ENCODE peak calls at places on chromosomes 5 and 9, in five cellular contexts. C is left lung, I is kidney, J is dorsolateral prefrontal cortex, Q is PC-3. E is an unnamed sample.

GRCh38 chr5:76781775-76782174 is 37.1 kb upstream of the F2RL1 start:
- DNase-seq in C (no peak), I (no peak), J (no peak), Q (no peak), E (no peak)

GRCh38 chr5:171420429-171421231 is 1.2 kb downstream of the FGF18 start:
- DNase-seq in C (no peak), I (peak; percentile 85), J (peak; percentile 79), Q (peak; percentile 56), E (peak; percentile 38)

GRCh38 chr9:27184556-27185351 is 75.7 kb downstream of the TEK start:
- DNase-seq in C (no peak), I (no peak), J (no peak), Q (no peak), E (no peak)

GRCh38 chr5:120466337-120467006 is 2.4 kb downstream of the PRR16 start:
- DNase-seq in C (no peak), I (no peak), J (no peak), Q (no peak), E (no peak)

GRCh38 chr5:172377856-172378255 is 76.5 kb downstream of the SH3PXD2B start:
- DNase-seq in C (no peak), I (no peak), J (no peak), Q (no peak), E (no peak)

GRCh38 chr5:172904643-172905345 is 54.4 kb upstream of the RPL26L1 start:
- DNase-seq in C (peak; percentile 82), I (peak; percentile 94), J (no peak), Q (peak; percentile 97), E (peak; percentile 92)

GRCh38 chr5:96615223-96615622 is 47.0 kb upstream of the CAST start:
- DNase-seq in C (no peak), I (no peak), J (no peak), Q (no peak), E (no peak)

GRCh38 chr9:72362118-72362531 is 2.9 kb downstream of the ZFAND5 start:
- DNase-seq in C (no peak), I (no peak), J (no peak), Q (peak; percentile 30), E (no peak)

GRCh38 chr5:88144219-88145040 is 124.2 kb downstream of the TMEM161B start:
- DNase-seq in C (no peak), I (peak; percentile 55), J (no peak), Q (no peak), E (no peak)

GRCh38 chr9:128568470-128569083 is 16.2 kb downstream of the SPTAN1 start:
- DNase-seq in C (no peak), I (no peak), J (no peak), Q (no peak), E (no peak)

GRCh38 chr5:10540036-10540544 is 23.8 kb upstream of the ANKRD33B start:
- DNase-seq in C (no peak), I (peak; percentile 28), J (no peak), Q (no peak), E (no peak)

GRCh38 chr9:16312116-16312515 is 558.4 kb downstream of the BNC2 start:
- DNase-seq in C (no peak), I (no peak), J (no peak), Q (no peak), E (no peak)

GRCh38 chr9:114212841-114213240 is 57.5 kb downstream of the COL27A1 start:
- DNase-seq in C (peak; percentile 60), I (no peak), J (no peak), Q (no peak), E (no peak)

GRCh38 chr5:35230043-35230611 is at the start of gene PRLR:
- DNase-seq in C (peak; percentile 79), I (peak; percentile 80), J (peak; percentile 42), Q (peak; percentile 21), E (peak; percentile 26)

GRCh38 chr5:143083006-143083405 is 312.8 kb downstream of the ARHGAP26 start:
- DNase-seq in C (no peak), I (no peak), J (no peak), Q (peak; percentile 52), E (no peak)

GRCh38 chr5:176540956-176541337 is 3.7 kb upstream of the RNF44 start:
- DNase-seq in C (no peak), I (no peak), J (no peak), Q (no peak), E (no peak)

GRCh38 chr5:102296229-102296817 is at the start of gene SLCO4C1:
- DNase-seq in C (peak; percentile 98), I (peak; percentile 95), J (peak; percentile 75), Q (no peak), E (peak; percentile 98)

GRCh38 chr5:162436055-162436454 is 368.5 kb downstream of the GABRG2 start:
- DNase-seq in C (no peak), I (no peak), J (no peak), Q (no peak), E (no peak)

GRCh38 chr9:101705135-101705661 is 33.2 kb downstream of the GRIN3A start:
- DNase-seq in C (peak; percentile 47), I (peak; percentile 53), J (peak; percentile 17), Q (peak; percentile 30), E (peak; percentile 43)

GRCh38 chr5:107633171-107633901 is 37.4 kb downstream of the EFNA5 start:
- DNase-seq in C (no peak), I (no peak), J (no peak), Q (no peak), E (no peak)

GRCh38 chr5:173795601-173796000 is 92.5 kb upstream of the CPEB4 start:
- DNase-seq in C (no peak), I (no peak), J (no peak), Q (peak; percentile 33), E (peak; percentile 60)

GRCh38 chr5:61363715-61364114 is 31.7 kb downstream of the ZSWIM6 start:
- DNase-seq in C (no peak), I (no peak), J (no peak), Q (no peak), E (no peak)

GRCh38 chr5:61357745-61358144 is 25.7 kb downstream of the ZSWIM6 start:
- DNase-seq in C (no peak), I (no peak), J (no peak), Q (peak; percentile 30), E (no peak)

GRCh38 chr5:61366841-61367240 is 34.8 kb downstream of the ZSWIM6 start:
- DNase-seq in C (no peak), I (no peak), J (no peak), Q (no peak), E (no peak)

GRCh38 chr5:61362796-61363364 is 30.8 kb downstream of the ZSWIM6 start:
- DNase-seq in C (no peak), I (no peak), J (no peak), Q (no peak), E (peak; percentile 6)
- TF ChIP-seq CTCF in C (no peak), I (no peak), J (peak; percentile 10), Q (peak; percentile 32), E (no peak)

GRCh38 chr5:965604-966344 is 42.8 kb upstream of the NKD2 start:
- DNase-seq in C (no peak), I (no peak), J (no peak), Q (no peak), E (no peak)
- TF ChIP-seq CTCF in C (no peak), I (no peak), J (no peak), Q (no peak), E (no peak)

GRCh38 chr9:694499-695154 is 146.9 kb upstream of the DMRT1 start:
- DNase-seq in C (no peak), I (no peak), J (peak; percentile 59), Q (peak; percentile 91), E (peak; percentile 30)

GRCh38 chr9:690517-691111 is 150.9 kb upstream of the DMRT1 start:
- DNase-seq in C (no peak), I (no peak), J (no peak), Q (no peak), E (no peak)

GRCh38 chr9:693460-694390 is 147.8 kb upstream of the DMRT1 start:
- DNase-seq in C (no peak), I (no peak), J (no peak), Q (no peak), E (no peak)

GRCh38 chr9:691825-692363 is 149.6 kb upstream of the DMRT1 start:
- DNase-seq in C (no peak), I (no peak), J (no peak), Q (no peak), E (no peak)

DNA sequence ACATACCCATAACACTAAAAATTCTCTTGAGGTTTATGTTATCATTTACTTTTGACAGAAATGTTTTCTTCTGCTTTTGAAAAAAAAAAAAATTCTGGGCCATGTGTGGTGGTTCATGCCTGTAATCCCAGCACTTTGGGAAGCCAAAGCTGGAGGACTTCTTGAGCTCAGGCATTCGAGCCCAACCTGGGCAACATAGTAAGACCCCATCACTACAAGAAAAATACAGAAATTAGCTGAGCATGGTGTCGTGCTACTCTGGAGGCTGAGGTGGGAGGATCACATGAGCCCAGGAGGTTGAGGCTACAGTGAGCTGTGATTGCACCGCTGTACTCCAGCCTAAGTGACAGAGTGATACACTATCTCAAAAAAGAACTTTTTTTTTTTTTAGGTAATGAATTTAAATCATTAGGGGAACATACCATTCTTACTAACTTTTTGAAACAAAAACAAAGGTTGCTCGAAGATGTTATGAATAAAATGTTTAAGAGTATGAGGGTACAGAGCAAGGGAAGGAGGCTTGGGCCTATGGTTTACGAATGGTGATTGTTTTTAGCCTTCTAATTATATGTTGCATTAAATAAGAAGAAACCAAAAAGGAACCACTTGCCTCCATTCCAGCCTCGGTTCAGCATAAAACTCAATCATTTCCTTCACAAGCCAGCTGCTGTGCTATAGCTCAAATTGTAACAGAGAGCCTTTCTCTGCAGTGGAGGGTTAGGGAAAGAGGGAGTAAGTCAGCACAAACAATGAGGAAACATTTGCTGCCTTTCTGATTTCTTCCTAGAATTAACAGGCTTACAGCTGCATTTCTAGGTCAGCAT is 148.6 kb upstream of the DMRT1 start:
- DNase-seq in C (no peak), I (no peak), J (no peak), Q (no peak), E (no peak)
- TF ChIP-seq CTCF in C (no peak), I (no peak), J (no peak), Q (no peak), E (no peak)

GRCh38 chr5:131769961-131770360 is 26.9 kb downstream of the FNIP1 start:
- DNase-seq in C (no peak), I (no peak), J (no peak), Q (no peak), E (no peak)

GRCh38 chr5:131773805-131774204 is 23.0 kb downstream of the FNIP1 start:
- DNase-seq in C (no peak), I (no peak), J (peak; percentile 17), Q (peak; percentile 26), E (no peak)

GRCh38 chr5:131771692-131772091 is 25.1 kb downstream of the FNIP1 start:
- DNase-seq in C (no peak), I (no peak), J (no peak), Q (no peak), E (no peak)

GRCh38 chr5:131776451-131776850 is 20.4 kb downstream of the FNIP1 start:
- DNase-seq in C (no peak), I (no peak), J (no peak), Q (no peak), E (no peak)

DNA sequence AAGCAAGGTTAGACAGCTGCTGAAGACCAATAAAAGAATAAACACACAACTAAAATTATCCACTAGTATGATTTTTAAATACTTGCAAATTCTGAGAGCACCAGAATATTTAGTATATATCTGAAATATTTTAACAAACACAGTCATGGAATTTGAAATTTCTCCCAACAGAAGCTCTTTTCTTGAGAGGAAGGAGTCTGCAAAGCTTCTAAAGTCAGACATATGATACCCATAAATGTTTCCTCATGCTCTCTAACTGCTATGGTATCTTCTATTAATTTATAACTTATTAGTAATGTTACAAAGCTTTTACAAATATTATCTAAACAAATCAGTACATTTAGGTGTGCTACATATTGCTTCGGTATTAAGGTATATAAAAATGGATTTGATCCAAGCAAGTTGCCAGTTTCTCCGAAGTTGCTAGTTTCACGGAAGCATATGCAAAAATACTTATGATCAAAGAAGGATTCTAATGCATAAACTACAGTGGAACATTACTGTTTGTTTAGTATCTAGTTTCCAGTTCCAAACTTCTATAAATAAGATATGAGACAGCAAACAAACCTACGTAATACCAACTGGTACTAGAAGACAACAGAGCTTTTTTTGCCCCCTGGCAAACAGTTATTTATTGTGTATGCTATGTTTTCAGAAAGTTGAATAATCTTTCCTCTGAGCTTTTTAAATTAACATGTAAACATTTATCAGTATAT is 22.0 kb downstream of the FNIP1 start:
- DNase-seq in C (no peak), I (no peak), J (no peak), Q (peak; percentile 44), E (no peak)
- TF ChIP-seq CTCF in C (no peak), I (no peak), J (no peak), Q (no peak), E (no peak)

E was measured in Calu3.